ENCODE peak calls at places on chromosomes 4 and X, in ten cellular contexts. X, R, N, H, C, K, D, Y, M and E are unnamed samples.

GRCh38 chr4:172843273-172843672 is 325.3 kb upstream of the GALNT7 start:
- DNase-seq in N (peak; percentile 53), C (no peak), M (no peak), Y (no peak), X (no peak), R (no peak), H (no peak), D (no peak), K (no peak), E (no peak)

GRCh38 chr4:87007345-87008181 is 72.8 kb downstream of the AFF1 start:
- DNase-seq in X (peak; percentile 29), C (peak; percentile 79), H (peak; percentile 62), K (no peak), R (peak; percentile 50), Y (peak; percentile 77), N (peak; percentile 71), D (no peak), M (peak; percentile 82), E (no peak)

GRCh38 chr4:112704991-112705845 is 68.3 kb downstream of the LARP7 start:
- DNase-seq in C (no peak), H (peak; percentile 56), N (peak; percentile 69), Y (no peak), D (no peak), K (peak; percentile 18), X (peak; percentile 12), M (no peak), R (no peak), E (peak; percentile 46)

GRCh38 chr4:79340568-79340967 is 14.7 kb upstream of the NAA11 start:
- DNase-seq in N (no peak), M (no peak), H (no peak), Y (no peak), X (no peak), K (no peak), R (no peak), C (no peak), D (no peak), E (no peak)

GRCh38 chrX:335758-336155 is 17.2 kb upstream of the GTPBP6 start:
- DNase-seq in R (no peak), D (no peak), M (no peak), Y (peak; percentile 40), K (no peak), C (no peak), N (no peak), X (no peak), H (no peak), E (no peak)

GRCh38 chr4:176883681-176884418 is 91.1 kb upstream of the VEGFC start:
- DNase-seq in C (no peak), H (peak; percentile 40), Y (no peak), M (no peak), X (no peak), R (no peak), D (no peak), K (peak; percentile 8), N (peak; percentile 71), E (peak; percentile 96)

GRCh38 chrX:125003746-125004446 is 315.8 kb upstream of the TEX13C start:
- DNase-seq in X (no peak), Y (no peak), C (no peak), D (no peak), N (no peak), H (no peak), M (no peak), K (no peak), R (no peak), E (no peak)

GRCh38 chr4:54568184-54568583 is 89.6 kb upstream of the KIT start:
- DNase-seq in X (no peak), M (no peak), H (peak; percentile 50), D (no peak), C (no peak), R (no peak), Y (no peak), K (no peak), N (peak; percentile 13), E (peak; percentile 91)

GRCh38 chr4:174154455-174154854 is 129.0 kb downstream of the FBXO8 start:
- DNase-seq in X (no peak), K (peak; percentile 27), Y (no peak), N (peak; percentile 83), M (no peak), R (no peak), C (no peak), H (peak; percentile 70), D (no peak), E (peak; percentile 42)

GRCh38 chr4:93317571-93317970 is 511.0 kb upstream of the ATOH1 start:
- DNase-seq in H (no peak), M (no peak), C (no peak), X (no peak), K (no peak), Y (no peak), D (no peak), R (no peak), N (no peak), E (no peak)

GRCh38 chrX:149541521-149542047 is 772 bp downstream of the EOLA1 start:
- DNase-seq in M (no peak), N (peak; percentile 13), Y (peak; percentile 53), H (no peak), X (no peak), D (no peak), K (no peak), R (no peak), C (no peak), E (no peak)

GRCh38 chr4:185721190-185721948 is 90.6 kb downstream of the SORBS2 start:
- DNase-seq in K (no peak), H (peak; percentile 54), C (no peak), R (no peak), N (peak; percentile 82), D (no peak), Y (no peak), M (peak; percentile 51), X (no peak), E (peak; percentile 69)

GRCh38 chrX:57573754-57574153 is 18.1 kb upstream of the ZXDB start:
- DNase-seq in R (peak; percentile 16), N (peak; percentile 36), M (no peak), D (no peak), K (no peak), X (no peak), Y (no peak), H (peak; percentile 40), C (no peak), E (no peak)

GRCh38 chrX:9912341-9912740 is 54.8 kb upstream of the CLDN34 start:
- DNase-seq in H (peak; percentile 23), D (no peak), X (no peak), Y (no peak), K (no peak), M (no peak), R (no peak), N (no peak), C (no peak), E (no peak)

GRCh38 chr4:181592221-181592745 is 650.9 kb upstream of the TENM3 start:
- DNase-seq in D (no peak), R (no peak), C (no peak), M (no peak), H (no peak), K (no peak), Y (no peak), X (no peak), N (no peak), E (peak; percentile 22)

GRCh38 chrX:145816607-145817298 is 876 bp upstream of the SLITRK2 start:
- DNase-seq in C (no peak), D (no peak), M (no peak), R (no peak), H (no peak), N (no peak), Y (no peak), X (no peak), K (no peak), E (no peak)

GRCh38 chrX:145820825-145821224 is 3.2 kb downstream of the SLITRK2 start:
- DNase-seq in K (no peak), R (no peak), M (no peak), Y (no peak), D (no peak), H (no peak), X (no peak), C (no peak), N (no peak), E (no peak)

GRCh38 chrX:145818522-145819075 is 970 bp downstream of the SLITRK2 start:
- DNase-seq in R (no peak), X (no peak), H (no peak), M (no peak), Y (no peak), D (no peak), K (no peak), C (no peak), N (no peak), E (no peak)

GRCh38 chrX:145817666-145818521 is at the start of gene SLITRK2:
- DNase-seq in M (no peak), K (no peak), N (no peak), X (peak; percentile 7), D (no peak), C (no peak), H (no peak), Y (peak; percentile 69), R (no peak), E (no peak)

GRCh38 chrX:145817299-145817665 is 347 bp upstream of the SLITRK2 start:
- DNase-seq in X (peak; percentile 6), N (no peak), R (no peak), D (no peak), K (no peak), Y (peak; percentile 53), H (no peak), M (no peak), C (no peak), E (no peak)
- H3K4me3 ChIP-seq in X (no peak overlapping the region), N (no peak overlapping the region), R (no peak overlapping the region), D (no peak overlapping the region), K (no peak overlapping the region), Y (peak overlapping the region; percentile 39), H (no peak overlapping the region), M (no peak overlapping the region), C (no peak overlapping the region), E (no peak overlapping the region)

GRCh38 chr4:146243141-146243882 is 29.0 kb downstream of the REELD1 start:
- DNase-seq in X (no peak), N (no peak), R (peak; percentile 37), H (no peak), Y (peak; percentile 78), M (peak; percentile 60), K (no peak), C (no peak), D (no peak), E (no peak)
- TF ChIP-seq CTCF in X (peak; percentile 7), N (peak; percentile 46), R (peak; percentile 43), H (peak; percentile 41), Y (peak; percentile 28), M (no peak), K (peak; percentile 22), C (peak; percentile 34), D (no peak), E (peak; percentile 21)

DNA sequence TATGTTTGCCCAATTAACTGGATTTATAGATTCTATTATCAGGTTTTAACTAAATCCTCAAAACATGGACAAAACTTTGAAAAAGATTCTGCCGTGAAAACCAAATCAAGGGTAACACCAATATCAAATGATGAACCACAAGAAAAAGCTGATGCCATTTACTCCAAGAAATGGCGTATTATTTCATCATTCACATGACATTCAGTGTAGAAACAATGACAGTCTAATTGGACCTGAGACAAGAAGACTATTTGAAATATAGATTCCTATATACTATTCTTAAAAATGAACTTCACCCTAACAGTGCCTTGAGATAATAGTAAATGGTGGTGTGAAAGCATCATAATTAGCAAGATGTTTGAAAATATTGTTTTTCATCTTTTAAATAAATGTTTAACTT is 4.8 kb downstream of the SLC25A31 start:
- DNase-seq in R (no peak), H (no peak), N (no peak), K (no peak), C (no peak), M (no peak), X (no peak), D (no peak), Y (no peak), E (no peak)
- H3K4me3 ChIP-seq in R (no peak overlapping the region), H (no peak overlapping the region), N (no peak overlapping the region), K (no peak overlapping the region), C (no peak overlapping the region), M (no peak overlapping the region), X (no peak overlapping the region), D (no peak overlapping the region), Y (no peak overlapping the region), E (no peak overlapping the region)

GRCh38 chr4:10160280-10160856 is 43.8 kb upstream of the WDR1 start:
- DNase-seq in X (no peak), M (no peak), H (peak; percentile 69), R (no peak), N (peak; percentile 65), Y (no peak), D (no peak), C (no peak), K (no peak), E (peak; percentile 47)
- TF ChIP-seq CTCF in X (no peak), M (peak; percentile 44), H (peak; percentile 40), R (no peak), N (peak; percentile 54), Y (peak; percentile 18), D (no peak), C (peak; percentile 25), K (no peak), E (peak; percentile 58)